ENCODE peak calls at places on chromosomes 5 and 9, in four cellular contexts. W is SK-N-SH, G is HCT116, B is K562. F is an unnamed sample.

GRCh38 chr5:152237531-152237930 is 167.5 kb downstream of the NMUR2 start:
- DNase-seq in B (no peak), W (no peak), G (no peak), F (no peak)

GRCh38 chr9:109074236-109074889 is 45.4 kb downstream of the TMEM245 start:
- DNase-seq in B (no peak), G (no peak), W (no peak), F (no peak)

GRCh38 chr9:130682490-130683121 is 11.0 kb upstream of the EXOSC2 start:
- DNase-seq in W (peak; percentile 89), B (peak; percentile 74), G (peak; percentile 69), F (no peak)

GRCh38 chr5:1195916-1196315 is 5.5 kb upstream of the SLC6A19 start:
- DNase-seq in G (no peak), W (no peak), B (no peak), F (no peak)

GRCh38 chr9:120394058-120394669 is 185.8 kb downstream of the CDK5RAP2 start:
- DNase-seq in G (no peak), W (no peak), B (no peak), F (no peak)

GRCh38 chr5:13567819-13568218 is 376.7 kb downstream of the DNAH5 start:
- DNase-seq in B (no peak), G (no peak), W (no peak), F (no peak)

GRCh38 chr5:93736284-93736683 is 5.1 kb downstream of the POU5F2 start:
- DNase-seq in B (no peak), W (no peak), G (no peak), F (no peak)

GRCh38 chr9:89165880-89166279 is 12.7 kb downstream of the SHC3 start:
- DNase-seq in W (no peak), G (no peak), B (no peak), F (no peak)

GRCh38 chr9:110179734-110180133 is 28.2 kb downstream of the C9orf152 start:
- DNase-seq in G (no peak), W (no peak), B (no peak), F (no peak)

GRCh38 chr9:74497750-74498615 is 848 bp downstream of the RORB start:
- DNase-seq in W (peak; percentile 62), B (no peak), G (no peak), F (no peak)

GRCh38 chr9:107282759-107283620 is at the start of gene RAD23B:
- DNase-seq in G (peak; percentile 94), B (peak; percentile 95), W (peak; percentile 98), F (peak; percentile 65)

GRCh38 chr9:107282268-107282667 is 811 bp upstream of the RAD23B start:
- DNase-seq in G (no peak), B (no peak), W (peak; percentile 29), F (no peak)

GRCh38 chr9:107279084-107279483 is 4.0 kb upstream of the RAD23B start:
- DNase-seq in W (no peak), G (no peak), B (no peak), F (no peak)

GRCh38 chr9:107280543-107280942 is 2.5 kb upstream of the RAD23B start:
- DNase-seq in B (no peak), G (peak; percentile 37), W (no peak), F (no peak)

GRCh38 chr9:107281164-107281563 is 1.9 kb upstream of the RAD23B start:
- DNase-seq in W (no peak), B (no peak), G (no peak), F (no peak)
- TF ChIP-seq SIN3A in W (no peak), B (no peak), G (no peak), F (no peak)

DNA sequence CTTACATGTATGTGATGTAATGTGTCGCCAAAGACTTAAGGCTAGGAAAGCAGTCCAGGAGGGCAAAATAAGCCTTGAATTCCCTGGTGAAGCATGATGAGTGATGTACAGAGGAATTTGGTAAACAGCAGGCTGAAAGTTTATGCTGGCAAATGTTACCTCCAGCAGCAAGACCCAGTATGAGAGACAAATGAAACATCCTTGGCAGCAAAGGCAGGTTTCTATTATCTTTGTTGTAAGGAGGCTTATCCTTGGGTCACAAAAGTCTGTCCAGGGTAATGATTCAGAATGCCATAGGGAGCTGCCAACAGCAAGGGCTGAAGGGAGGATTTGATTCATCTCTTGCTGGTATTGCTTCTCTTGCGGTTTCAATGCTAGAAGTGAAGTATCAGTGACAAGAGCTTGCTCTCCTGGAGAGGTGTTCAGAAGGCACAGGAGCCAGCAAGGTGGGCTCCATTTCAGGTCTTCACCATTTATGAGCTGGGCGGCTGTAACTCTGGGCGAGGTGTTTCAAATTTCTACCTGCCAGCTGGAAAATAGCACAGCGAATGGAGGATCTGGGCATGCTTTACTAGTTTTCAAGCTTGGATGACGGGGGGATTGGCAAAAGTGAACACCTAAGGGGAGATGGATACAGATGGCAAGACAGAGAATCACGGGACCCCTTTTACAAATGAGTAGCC is 76.1 kb upstream of the HTR4 start:
- DNase-seq in B (no peak), W (no peak), G (no peak), F (no peak)
- TF ChIP-seq SIN3A in B (no peak), W (no peak), G (no peak), F (no peak)

DNA sequence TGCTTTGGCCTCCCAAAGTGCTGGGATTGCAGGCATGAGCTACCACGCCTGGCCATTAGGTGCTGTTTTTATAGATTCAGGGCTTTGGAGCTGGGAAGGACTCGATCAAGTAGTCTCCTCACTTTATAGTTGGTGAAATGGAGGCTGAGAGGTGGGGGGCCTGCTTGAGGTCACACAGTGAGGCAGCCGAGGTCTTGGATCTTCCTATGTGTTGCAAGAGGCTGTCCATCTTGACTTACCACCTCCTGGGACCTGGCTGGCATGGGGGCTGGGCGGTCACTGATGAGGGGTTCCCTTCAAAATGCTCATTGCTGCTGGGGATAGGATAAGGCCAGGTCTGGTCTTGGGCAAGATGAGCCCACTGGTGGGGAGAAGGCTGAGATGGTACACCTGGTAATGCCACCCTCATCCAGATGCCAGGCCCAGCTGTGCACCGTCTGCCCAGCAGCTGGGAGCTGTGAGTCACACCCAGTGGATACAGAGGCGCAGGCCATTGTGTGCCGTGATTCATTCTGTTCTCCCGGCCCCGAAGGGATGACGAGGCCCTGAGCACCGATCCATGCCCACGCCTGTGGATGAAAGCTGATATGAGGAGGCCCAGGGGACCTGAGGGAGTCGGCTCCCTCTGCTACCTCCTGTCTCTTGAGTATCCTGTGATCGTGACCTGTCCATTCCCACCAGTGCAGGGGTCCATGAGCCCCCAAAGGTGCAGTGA is 10.5 kb upstream of the NDST1 start:
- DNase-seq in W (peak; percentile 48), B (no peak), G (peak; percentile 81), F (peak; percentile 87)
- TF ChIP-seq SIN3A in W (no peak), B (no peak), G (peak; percentile 92), F (no peak)

GRCh38 chr5:177434942-177435738 is 8.7 kb downstream of the GRK6 start:
- DNase-seq in G (no peak), W (no peak), B (no peak), F (no peak)
- TF ChIP-seq SIN3A in G (no peak), W (no peak), B (no peak), F (no peak)